ENCODE peak calls at places on chromosomes 16 and 17, in four cellular contexts. One of them, this sample, is unnamed.
A peak's percentile ranks its signal among the peaks of the same experiment; 100 is the strongest.

GRCh38 chr16:30947533-30948086 is 1.3 kb upstream of the ORAI3 start:
- DNase-seq in tibial artery: no peak
- DNase-seq in H9: peak; percentile 55
- DNase-seq in cardiac muscle cell: no peak
- DNase-seq in this sample: no peak

GRCh38 chr17:49993423-49994037 is 1.5 kb downstream of the DLX3 start:
- DNase-seq in tibial artery: no peak
- DNase-seq in H9: peak; percentile 86
- DNase-seq in cardiac muscle cell: peak; percentile 11
- DNase-seq in this sample: no peak

GRCh38 chr16:86362155-86362849 is 148.0 kb upstream of the FOXF1 start:
- DNase-seq in tibial artery: no peak
- DNase-seq in H9: no peak
- DNase-seq in cardiac muscle cell: peak; percentile 39
- DNase-seq in this sample: no peak

GRCh38 chr16:53433930-53434435 is 288 bp upstream of the RBL2 start:
- DNase-seq in tibial artery: no peak
- DNase-seq in H9: no peak
- DNase-seq in cardiac muscle cell: peak; percentile 89
- DNase-seq in this sample: no peak

GRCh38 chr17:13502263-13502662 is 99.5 kb downstream of the HS3ST3A1 start:
- DNase-seq in tibial artery: no peak
- DNase-seq in H9: no peak
- DNase-seq in cardiac muscle cell: no peak
- DNase-seq in this sample: no peak

GRCh38 chr17:47324224-47325020 is 667 bp downstream of the EFCAB13 start:
- DNase-seq in tibial artery: peak; percentile 75
- DNase-seq in H9: peak; percentile 82
- DNase-seq in cardiac muscle cell: peak; percentile 46
- DNase-seq in this sample: peak; percentile 47

GRCh38 chr17:18257747-18258355 is 687 bp downstream of the FLII start:
- DNase-seq in tibial artery: peak; percentile 86
- DNase-seq in H9: peak; percentile 87
- DNase-seq in cardiac muscle cell: peak; percentile 56
- DNase-seq in this sample: peak; percentile 50

GRCh38 chr17:5050281-5050680 is 15.1 kb upstream of the SLC52A1 start:
- DNase-seq in tibial artery: no peak
- DNase-seq in H9: no peak
- DNase-seq in cardiac muscle cell: peak; percentile 33
- DNase-seq in this sample: no peak

GRCh38 chr17:45265823-45266222 is 3.9 kb upstream of the SPATA32 start:
- DNase-seq in tibial artery: no peak
- DNase-seq in H9: no peak
- DNase-seq in cardiac muscle cell: peak; percentile 74
- DNase-seq in this sample: no peak

GRCh38 chr17:56557682-56558081 is 35.8 kb upstream of the NOG start:
- DNase-seq in tibial artery: no peak
- DNase-seq in H9: no peak
- DNase-seq in cardiac muscle cell: no peak
- DNase-seq in this sample: no peak

GRCh38 chr16:72876221-72876620 is 171.7 kb downstream of the ZFHX3 start:
- DNase-seq in tibial artery: peak; percentile 73
- DNase-seq in H9: no peak
- DNase-seq in cardiac muscle cell: peak; percentile 94
- DNase-seq in this sample: no peak

GRCh38 chr17:28574536-28574935 is 2.2 kb downstream of the ALDOC start:
- DNase-seq in tibial artery: no peak
- DNase-seq in H9: no peak
- DNase-seq in cardiac muscle cell: no peak
- DNase-seq in this sample: no peak

GRCh38 chr16:22091721-22092120 is 620 bp upstream of the VWA3A start:
- DNase-seq in tibial artery: no peak
- DNase-seq in H9: no peak
- DNase-seq in cardiac muscle cell: no peak
- DNase-seq in this sample: no peak

GRCh38 chr16:75064403-75065148 is 52.0 kb downstream of the LDHD start:
- DNase-seq in tibial artery: no peak
- DNase-seq in H9: no peak
- DNase-seq in cardiac muscle cell: no peak
- DNase-seq in this sample: peak; percentile 7

GRCh38 chr17:46167826-46168569 is 25.2 kb downstream of the KANSL1 start:
- DNase-seq in tibial artery: no peak
- DNase-seq in H9: no peak
- DNase-seq in cardiac muscle cell: peak; percentile 25
- DNase-seq in this sample: no peak

GRCh38 chr17:76845524-76845923 is 22.7 kb upstream of the MGAT5B start:
- DNase-seq in tibial artery: no peak
- DNase-seq in H9: no peak
- DNase-seq in cardiac muscle cell: peak; percentile 73
- DNase-seq in this sample: no peak

GRCh38 chr16:24074574-24074973 is 181.6 kb upstream of the CACNG3 start:
- DNase-seq in tibial artery: no peak
- DNase-seq in H9: peak; percentile 3
- DNase-seq in cardiac muscle cell: no peak
- DNase-seq in this sample: no peak

GRCh38 chr16:58057126-58057525 is 31.6 kb downstream of the MMP15 start:
- DNase-seq in tibial artery: no peak
- DNase-seq in H9: no peak
- DNase-seq in cardiac muscle cell: no peak
- DNase-seq in this sample: no peak

GRCh38 chr17:34068506-34069035 is 186.5 kb upstream of the CCL2 start:
- DNase-seq in tibial artery: no peak
- DNase-seq in H9: no peak
- DNase-seq in cardiac muscle cell: no peak
- DNase-seq in this sample: no peak

GRCh38 chr17:5225668-5226457 is 8.8 kb downstream of the SCIMP start:
- DNase-seq in tibial artery: no peak
- DNase-seq in H9: no peak
- DNase-seq in cardiac muscle cell: no peak
- DNase-seq in this sample: no peak

GRCh38 chr16:23385441-23385840 is 67.5 kb downstream of the COG7 start:
- DNase-seq in tibial artery: no peak
- DNase-seq in H9: no peak
- DNase-seq in cardiac muscle cell: no peak
- DNase-seq in this sample: no peak

DNA sequence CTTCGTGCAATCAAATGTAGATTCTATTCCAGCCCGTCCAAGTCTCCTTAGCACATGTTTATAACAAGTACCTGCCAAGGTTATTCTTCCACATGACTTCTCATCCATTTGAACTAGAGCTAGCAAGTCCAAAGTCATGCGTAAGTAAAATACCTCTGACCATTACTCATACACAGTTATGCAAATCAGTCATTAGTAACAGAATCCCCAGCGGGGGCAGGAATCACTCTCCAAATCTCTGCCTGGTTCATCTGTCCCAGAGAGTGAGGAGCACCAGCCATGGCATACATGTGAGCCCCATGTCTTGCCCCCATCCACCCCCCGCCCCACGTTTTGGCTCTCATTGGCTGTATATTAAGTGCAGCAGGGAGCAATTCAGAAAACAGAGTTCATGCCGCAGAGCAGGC is 27.7 kb downstream of the SRL start:
- DNase-seq in tibial artery: no peak
- DNase-seq in H9: no peak
- DNase-seq in cardiac muscle cell: peak; percentile 82
- DNase-seq in this sample: no peak
- H3K9me3 ChIP-seq in tibial artery: no peaks in the 10 kb centered on the region
- H3K9me3 ChIP-seq in H9: no peaks in the 10 kb centered on the region
- H3K9me3 ChIP-seq in cardiac muscle cell: no peaks in the 10 kb centered on the region
- H3K9me3 ChIP-seq in this sample: no peaks in the 10 kb centered on the region

DNA sequence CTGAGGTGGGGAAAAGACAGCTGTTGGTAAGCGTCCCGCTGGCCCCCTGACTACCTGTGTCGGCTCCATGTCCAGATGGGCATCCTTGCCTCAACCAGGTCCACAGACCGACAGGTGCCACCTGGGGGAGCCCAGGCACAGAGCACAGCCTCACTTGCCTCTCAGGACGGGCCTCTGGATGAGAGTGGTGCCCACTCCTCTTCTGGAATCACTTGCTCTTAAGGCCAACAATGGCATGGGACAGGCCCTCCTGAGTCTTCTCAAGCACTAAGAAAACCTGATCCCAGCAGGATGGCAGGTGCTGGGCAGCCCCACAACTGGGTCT is 17.2 kb downstream of the SLC16A3 start:
- DNase-seq in tibial artery: no peak
- DNase-seq in H9: no peak
- DNase-seq in cardiac muscle cell: no peak
- DNase-seq in this sample: no peak
- H3K4me1 ChIP-seq in tibial artery: peaks cover 39% of the 10 kb centered on the region
- H3K4me1 ChIP-seq in H9: no peaks in the 10 kb centered on the region
- H3K4me1 ChIP-seq in cardiac muscle cell: peaks cover 35% of the 10 kb centered on the region
- H3K4me1 ChIP-seq in this sample: peaks cover 11% of the 10 kb centered on the region

DNA sequence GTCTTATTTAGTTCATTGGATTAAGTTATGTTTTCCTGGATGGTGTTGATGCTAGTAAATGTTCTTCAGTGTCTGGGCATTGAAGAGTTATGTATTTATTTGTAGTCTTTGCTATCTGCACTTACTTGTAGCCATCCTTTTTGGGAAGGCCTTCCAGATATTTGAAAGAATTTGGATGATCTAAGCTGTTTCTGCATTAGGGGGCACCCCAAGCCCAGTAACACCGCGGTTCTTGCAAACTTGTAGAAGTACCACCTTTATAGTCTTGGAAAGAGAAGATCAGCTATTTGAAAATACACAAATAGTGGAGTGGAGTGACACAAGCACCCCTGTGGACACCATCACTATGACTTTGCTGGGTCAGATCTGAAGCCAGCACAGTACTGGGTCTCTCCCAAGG is 175.9 kb upstream of the KIF2B start:
- DNase-seq in tibial artery: no peak
- DNase-seq in H9: no peak
- DNase-seq in cardiac muscle cell: no peak
- DNase-seq in this sample: no peak
- H3K9me3 ChIP-seq in tibial artery: no peaks in the 10 kb centered on the region
- H3K9me3 ChIP-seq in H9: no peaks in the 10 kb centered on the region
- H3K9me3 ChIP-seq in cardiac muscle cell: no peaks in the 10 kb centered on the region
- H3K9me3 ChIP-seq in this sample: no peaks in the 10 kb centered on the region

DNA sequence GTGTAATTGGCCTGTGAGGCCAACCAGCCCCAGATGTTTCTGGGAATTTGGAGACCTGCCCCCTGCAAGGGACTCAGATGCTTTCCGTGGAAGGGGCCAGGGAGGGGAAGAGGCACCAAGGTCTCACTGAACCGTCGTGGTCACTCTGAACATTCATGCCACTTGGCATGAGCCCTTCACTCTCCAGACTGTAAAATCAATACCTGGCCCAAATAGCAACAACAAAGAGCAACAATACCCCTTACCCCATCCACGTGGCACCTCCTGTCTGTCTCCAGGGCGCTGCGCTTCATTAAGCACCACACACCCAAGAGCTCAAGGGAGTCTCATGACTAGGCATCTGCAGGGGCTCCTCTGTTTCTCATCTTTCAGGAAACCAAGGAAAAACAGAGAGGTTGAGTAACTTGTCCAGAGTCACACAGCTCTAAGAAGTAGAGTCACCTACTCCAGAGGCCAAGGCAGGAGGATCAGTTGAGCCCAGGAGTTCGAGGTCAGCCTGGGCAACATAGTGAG is 52.8 kb downstream of the SOCS1 start:
- DNase-seq in tibial artery: no peak
- DNase-seq in H9: no peak
- DNase-seq in cardiac muscle cell: no peak
- DNase-seq in this sample: no peak
- H3K4me1 ChIP-seq in tibial artery: no peaks in the 10 kb centered on the region
- H3K4me1 ChIP-seq in H9: no peaks in the 10 kb centered on the region
- H3K4me1 ChIP-seq in cardiac muscle cell: no peaks in the 10 kb centered on the region
- H3K4me1 ChIP-seq in this sample: peaks cover 19% of the 10 kb centered on the region

GRCh38 chr16:12311887-12312286 is 335.4 kb downstream of the SNX29 start:
- DNase-seq in tibial artery: no peak
- DNase-seq in H9: no peak
- DNase-seq in cardiac muscle cell: no peak
- DNase-seq in this sample: no peak
- H3K9me3 ChIP-seq in tibial artery: no peaks in the 10 kb centered on the region
- H3K9me3 ChIP-seq in H9: no peaks in the 10 kb centered on the region
- H3K9me3 ChIP-seq in cardiac muscle cell: no peaks in the 10 kb centered on the region
- H3K9me3 ChIP-seq in this sample: no peaks in the 10 kb centered on the region

GRCh38 chr16:15635926-15636325 is 7.0 kb downstream of the MARF1 start:
- DNase-seq in tibial artery: no peak
- DNase-seq in H9: no peak
- DNase-seq in cardiac muscle cell: no peak
- DNase-seq in this sample: no peak
- H3K4me1 ChIP-seq in tibial artery: no peaks in the 10 kb centered on the region
- H3K4me1 ChIP-seq in H9: no peaks in the 10 kb centered on the region
- H3K4me1 ChIP-seq in cardiac muscle cell: no peaks in the 10 kb centered on the region
- H3K4me1 ChIP-seq in this sample: peaks cover 43% of the 10 kb centered on the region

GRCh38 chr16:55892821-55893220 is 17.6 kb upstream of the CES5A start:
- DNase-seq in tibial artery: no peak
- DNase-seq in H9: no peak
- DNase-seq in cardiac muscle cell: no peak
- DNase-seq in this sample: no peak
- H3K9me3 ChIP-seq in tibial artery: no peaks in the 10 kb centered on the region
- H3K9me3 ChIP-seq in H9: no peaks in the 10 kb centered on the region
- H3K9me3 ChIP-seq in cardiac muscle cell: no peaks in the 10 kb centered on the region
- H3K9me3 ChIP-seq in this sample: no peaks in the 10 kb centered on the region

DNA sequence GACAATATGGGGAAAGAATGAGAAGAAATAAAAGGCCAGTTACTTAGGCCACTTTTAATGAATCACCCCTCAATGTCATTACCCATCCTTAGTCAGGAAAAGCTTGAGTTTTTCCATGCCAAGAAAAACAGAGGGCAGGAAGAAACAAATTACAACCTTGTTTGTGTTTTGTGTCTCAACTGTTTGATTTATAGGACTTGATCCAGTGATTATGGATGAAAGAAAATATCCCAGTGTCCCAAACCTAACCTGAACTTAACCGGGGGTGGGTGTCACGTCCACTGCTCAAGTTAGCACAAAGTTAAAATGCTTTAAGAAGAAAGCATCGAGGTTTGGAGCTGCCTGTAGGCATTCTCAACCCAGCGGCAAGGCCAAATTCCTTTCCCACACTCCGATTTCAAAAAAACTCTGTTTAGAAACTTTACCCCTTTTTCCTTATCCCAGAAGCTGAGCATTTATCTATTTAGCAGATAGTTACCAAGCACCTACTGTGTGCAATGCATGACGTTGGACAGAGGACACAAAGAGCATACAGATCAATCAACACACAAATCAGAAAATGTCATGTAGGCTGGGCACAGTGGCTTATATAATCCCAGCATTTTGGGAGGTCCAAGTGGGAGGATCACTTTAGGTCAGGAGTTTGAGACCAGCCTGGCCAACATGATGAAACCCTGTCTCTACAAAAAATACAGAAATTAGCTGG is 14.0 kb upstream of the CYB5B start:
- DNase-seq in tibial artery: no peak
- DNase-seq in H9: no peak
- DNase-seq in cardiac muscle cell: peak; percentile 74
- DNase-seq in this sample: no peak
- H3K4me1 ChIP-seq in tibial artery: no peaks in the 10 kb centered on the region
- H3K4me1 ChIP-seq in H9: no peaks in the 10 kb centered on the region
- H3K4me1 ChIP-seq in cardiac muscle cell: no peaks in the 10 kb centered on the region
- H3K4me1 ChIP-seq in this sample: no peaks in the 10 kb centered on the region